ENCODE peak calls at places on chromosome 22, in seven cellular contexts. One of them, this sample, is unnamed.

GRCh38 chr22:35552186-35552842 is 11.7 kb downstream of the RASD2 start:
- DNase-seq in GM12865: peak
- DNase-seq in mammary epithelial cell: no peak
- DNase-seq in H7: peak
- DNase-seq in CD8-positive, alpha-beta memory T cell: peak
- DNase-seq in naive thymus-derived CD4-positive, alpha-beta T cell: peak
- DNase-seq in CD4-positive, CD25-positive, alpha-beta regulatory T cell: peak
- DNase-seq in this sample: peak

GRCh38 chr22:48745842-48746788 is 1081.6 kb downstream of the BRD1 start:
- DNase-seq in GM12865: no peak
- DNase-seq in CD4-positive, CD25-positive, alpha-beta regulatory T cell: no peak
- DNase-seq in H7: no peak
- DNase-seq in CD8-positive, alpha-beta memory T cell: no peak
- DNase-seq in mammary epithelial cell: no peak
- DNase-seq in naive thymus-derived CD4-positive, alpha-beta T cell: no peak
- DNase-seq in this sample: no peak

GRCh38 chr22:19984201-19984753 is 32.3 kb downstream of the ARVCF start:
- DNase-seq in H7: no peak
- DNase-seq in GM12865: peak
- DNase-seq in mammary epithelial cell: peak
- DNase-seq in CD4-positive, CD25-positive, alpha-beta regulatory T cell: no peak
- DNase-seq in CD8-positive, alpha-beta memory T cell: no peak
- DNase-seq in naive thymus-derived CD4-positive, alpha-beta T cell: no peak
- DNase-seq in this sample: no peak

GRCh38 chr22:49828599-49828965 is 909 bp upstream of the BRD1 start:
- DNase-seq in CD4-positive, CD25-positive, alpha-beta regulatory T cell: no peak
- DNase-seq in CD8-positive, alpha-beta memory T cell: no peak
- DNase-seq in mammary epithelial cell: no peak
- DNase-seq in H7: peak
- DNase-seq in naive thymus-derived CD4-positive, alpha-beta T cell: no peak
- DNase-seq in GM12865: no peak
- DNase-seq in this sample: no peak

GRCh38 chr22:42360348-42360747 is 71.9 kb downstream of the NFAM1 start:
- DNase-seq in mammary epithelial cell: no peak
- DNase-seq in CD4-positive, CD25-positive, alpha-beta regulatory T cell: no peak
- DNase-seq in naive thymus-derived CD4-positive, alpha-beta T cell: no peak
- DNase-seq in CD8-positive, alpha-beta memory T cell: no peak
- DNase-seq in GM12865: no peak
- DNase-seq in H7: no peak
- DNase-seq in this sample: no peak

GRCh38 chr22:20546541-20546950 is 39.1 kb downstream of the MED15 start:
- DNase-seq in GM12865: no peak
- DNase-seq in naive thymus-derived CD4-positive, alpha-beta T cell: no peak
- DNase-seq in CD4-positive, CD25-positive, alpha-beta regulatory T cell: no peak
- DNase-seq in H7: peak
- DNase-seq in CD8-positive, alpha-beta memory T cell: no peak
- DNase-seq in mammary epithelial cell: no peak
- DNase-seq in this sample: no peak

GRCh38 chr22:25410849-25411248 is 153.6 kb upstream of the GRK3 start:
- DNase-seq in naive thymus-derived CD4-positive, alpha-beta T cell: no peak
- DNase-seq in mammary epithelial cell: no peak
- DNase-seq in GM12865: no peak
- DNase-seq in CD4-positive, CD25-positive, alpha-beta regulatory T cell: no peak
- DNase-seq in H7: no peak
- DNase-seq in CD8-positive, alpha-beta memory T cell: no peak
- DNase-seq in this sample: no peak

GRCh38 chr22:36386900-36387663 is 685 bp downstream of the MYH9 start:
- DNase-seq in naive thymus-derived CD4-positive, alpha-beta T cell: no peak
- DNase-seq in CD8-positive, alpha-beta memory T cell: peak
- DNase-seq in mammary epithelial cell: no peak
- DNase-seq in H7: peak
- DNase-seq in CD4-positive, CD25-positive, alpha-beta regulatory T cell: peak
- DNase-seq in GM12865: peak
- DNase-seq in this sample: no peak

GRCh38 chr22:40635940-40636379 is 559 bp downstream of the MRTFA start:
- DNase-seq in H7: no peak
- DNase-seq in GM12865: peak
- DNase-seq in CD4-positive, CD25-positive, alpha-beta regulatory T cell: no peak
- DNase-seq in naive thymus-derived CD4-positive, alpha-beta T cell: peak
- DNase-seq in CD8-positive, alpha-beta memory T cell: no peak
- DNase-seq in mammary epithelial cell: no peak
- DNase-seq in this sample: no peak

GRCh38 chr22:35432226-35432905 is 32.4 kb downstream of the MCM5 start:
- DNase-seq in H7: no peak
- DNase-seq in CD8-positive, alpha-beta memory T cell: no peak
- DNase-seq in CD4-positive, CD25-positive, alpha-beta regulatory T cell: no peak
- DNase-seq in mammary epithelial cell: no peak
- DNase-seq in GM12865: no peak
- DNase-seq in naive thymus-derived CD4-positive, alpha-beta T cell: no peak
- DNase-seq in this sample: no peak

GRCh38 chr22:35971418-35972119 is 57.1 kb downstream of the RBFOX2 start:
- DNase-seq in naive thymus-derived CD4-positive, alpha-beta T cell: no peak
- DNase-seq in H7: no peak
- DNase-seq in GM12865: no peak
- DNase-seq in CD4-positive, CD25-positive, alpha-beta regulatory T cell: no peak
- DNase-seq in mammary epithelial cell: no peak
- DNase-seq in CD8-positive, alpha-beta memory T cell: no peak
- DNase-seq in this sample: no peak

GRCh38 chr22:37675930-37676571 is 615 bp downstream of the LGALS1 start:
- DNase-seq in naive thymus-derived CD4-positive, alpha-beta T cell: no peak
- DNase-seq in mammary epithelial cell: no peak
- DNase-seq in CD8-positive, alpha-beta memory T cell: no peak
- DNase-seq in H7: peak
- DNase-seq in CD4-positive, CD25-positive, alpha-beta regulatory T cell: no peak
- DNase-seq in GM12865: peak
- DNase-seq in this sample: no peak

GRCh38 chr22:40407021-40407761 is 36.8 kb downstream of the SGSM3 start:
- DNase-seq in CD4-positive, CD25-positive, alpha-beta regulatory T cell: no peak
- DNase-seq in H7: peak
- DNase-seq in CD8-positive, alpha-beta memory T cell: no peak
- DNase-seq in mammary epithelial cell: no peak
- DNase-seq in GM12865: no peak
- DNase-seq in naive thymus-derived CD4-positive, alpha-beta T cell: no peak
- DNase-seq in this sample: no peak

GRCh38 chr22:38751066-38751421 is 4.8 kb downstream of the SUN2 start:
- DNase-seq in mammary epithelial cell: no peak
- DNase-seq in CD8-positive, alpha-beta memory T cell: no peak
- DNase-seq in CD4-positive, CD25-positive, alpha-beta regulatory T cell: no peak
- DNase-seq in H7: no peak
- DNase-seq in GM12865: no peak
- DNase-seq in naive thymus-derived CD4-positive, alpha-beta T cell: no peak
- DNase-seq in this sample: no peak

GRCh38 chr22:38750104-38750503 is 5.7 kb downstream of the SUN2 start:
- DNase-seq in CD4-positive, CD25-positive, alpha-beta regulatory T cell: no peak
- DNase-seq in naive thymus-derived CD4-positive, alpha-beta T cell: no peak
- DNase-seq in mammary epithelial cell: no peak
- DNase-seq in H7: no peak
- DNase-seq in CD8-positive, alpha-beta memory T cell: no peak
- DNase-seq in GM12865: no peak
- DNase-seq in this sample: no peak

GRCh38 chr22:38750638-38751037 is 5.2 kb downstream of the SUN2 start:
- DNase-seq in GM12865: no peak
- DNase-seq in CD8-positive, alpha-beta memory T cell: no peak
- DNase-seq in CD4-positive, CD25-positive, alpha-beta regulatory T cell: no peak
- DNase-seq in naive thymus-derived CD4-positive, alpha-beta T cell: no peak
- DNase-seq in H7: no peak
- DNase-seq in mammary epithelial cell: no peak
- DNase-seq in this sample: no peak

GRCh38 chr22:38753894-38754246 is 1.9 kb downstream of the SUN2 start:
- DNase-seq in GM12865: no peak
- DNase-seq in CD8-positive, alpha-beta memory T cell: no peak
- DNase-seq in CD4-positive, CD25-positive, alpha-beta regulatory T cell: no peak
- DNase-seq in H7: no peak
- DNase-seq in mammary epithelial cell: no peak
- DNase-seq in naive thymus-derived CD4-positive, alpha-beta T cell: peak
- DNase-seq in this sample: no peak

DNA sequence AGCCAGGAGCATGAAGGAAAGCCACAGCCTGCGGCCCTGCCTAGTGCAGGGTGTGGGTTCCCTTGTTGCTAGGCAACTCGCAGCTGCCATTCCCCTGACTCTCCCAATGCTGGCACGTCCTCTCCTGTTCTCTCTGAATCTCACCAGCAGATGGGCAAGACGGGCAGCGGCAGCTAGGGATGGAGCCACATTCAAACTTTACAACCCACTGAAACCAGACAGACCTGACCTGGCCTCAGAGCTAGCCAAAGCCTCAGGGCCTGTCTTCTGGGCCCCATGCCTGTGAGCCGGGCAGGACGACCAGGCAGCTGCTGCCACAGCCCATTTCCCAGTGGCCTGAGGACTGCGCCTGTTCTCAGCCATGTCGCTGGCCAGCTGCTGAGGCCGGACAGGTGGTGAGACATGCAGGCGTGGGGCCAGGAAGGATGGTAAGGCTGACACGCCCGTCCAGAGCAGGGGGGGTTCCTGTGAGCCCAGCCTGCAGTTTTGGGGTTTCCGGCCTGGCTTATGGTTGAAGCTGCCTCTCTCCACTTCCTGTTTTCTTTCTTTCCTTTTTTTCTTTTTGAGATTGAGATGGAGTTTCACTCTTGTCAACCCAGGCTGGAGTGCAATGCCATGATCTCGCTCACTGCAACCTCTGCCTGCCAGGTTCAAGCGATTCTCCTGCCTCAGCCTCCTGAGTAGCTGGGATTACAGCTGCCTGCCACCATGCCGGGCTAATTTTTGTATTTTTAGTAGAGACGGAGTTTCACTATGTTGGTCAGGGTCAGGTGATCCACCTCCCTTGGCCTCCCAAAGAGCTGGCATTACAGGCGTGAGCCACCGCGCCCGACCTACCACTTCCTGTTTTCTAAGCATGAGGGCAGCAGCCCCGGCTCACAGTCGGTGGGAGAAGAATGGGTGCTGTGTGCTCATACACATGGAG is 4.1 kb downstream of the SUN2 start:
- DNase-seq in naive thymus-derived CD4-positive, alpha-beta T cell: peak
- DNase-seq in CD8-positive, alpha-beta memory T cell: peak
- DNase-seq in GM12865: peak
- DNase-seq in H7: no peak
- DNase-seq in mammary epithelial cell: peak
- DNase-seq in CD4-positive, CD25-positive, alpha-beta regulatory T cell: peak
- DNase-seq in this sample: peak
- H3K4me3 ChIP-seq in naive thymus-derived CD4-positive, alpha-beta T cell: peak
- H3K4me3 ChIP-seq in CD8-positive, alpha-beta memory T cell: peak
- H3K4me3 ChIP-seq in GM12865: peak
- H3K4me3 ChIP-seq in H7: no peak
- H3K4me3 ChIP-seq in mammary epithelial cell: no peak
- H3K4me3 ChIP-seq in CD4-positive, CD25-positive, alpha-beta regulatory T cell: peak
- H3K4me3 ChIP-seq in this sample: peak

GRCh38 chr22:33917744-33918406 is 2.4 kb downstream of the LARGE1 start:
- DNase-seq in H7: peak
- DNase-seq in CD4-positive, CD25-positive, alpha-beta regulatory T cell: no peak
- DNase-seq in naive thymus-derived CD4-positive, alpha-beta T cell: no peak
- DNase-seq in GM12865: peak
- DNase-seq in mammary epithelial cell: no peak
- DNase-seq in CD8-positive, alpha-beta memory T cell: no peak
- DNase-seq in this sample: no peak
- H3K4me3 ChIP-seq in H7: no peak
- H3K4me3 ChIP-seq in CD4-positive, CD25-positive, alpha-beta regulatory T cell: no peak
- H3K4me3 ChIP-seq in naive thymus-derived CD4-positive, alpha-beta T cell: no peak
- H3K4me3 ChIP-seq in GM12865: peak
- H3K4me3 ChIP-seq in mammary epithelial cell: no peak
- H3K4me3 ChIP-seq in CD8-positive, alpha-beta memory T cell: no peak
- H3K4me3 ChIP-seq in this sample: no peak

DNA sequence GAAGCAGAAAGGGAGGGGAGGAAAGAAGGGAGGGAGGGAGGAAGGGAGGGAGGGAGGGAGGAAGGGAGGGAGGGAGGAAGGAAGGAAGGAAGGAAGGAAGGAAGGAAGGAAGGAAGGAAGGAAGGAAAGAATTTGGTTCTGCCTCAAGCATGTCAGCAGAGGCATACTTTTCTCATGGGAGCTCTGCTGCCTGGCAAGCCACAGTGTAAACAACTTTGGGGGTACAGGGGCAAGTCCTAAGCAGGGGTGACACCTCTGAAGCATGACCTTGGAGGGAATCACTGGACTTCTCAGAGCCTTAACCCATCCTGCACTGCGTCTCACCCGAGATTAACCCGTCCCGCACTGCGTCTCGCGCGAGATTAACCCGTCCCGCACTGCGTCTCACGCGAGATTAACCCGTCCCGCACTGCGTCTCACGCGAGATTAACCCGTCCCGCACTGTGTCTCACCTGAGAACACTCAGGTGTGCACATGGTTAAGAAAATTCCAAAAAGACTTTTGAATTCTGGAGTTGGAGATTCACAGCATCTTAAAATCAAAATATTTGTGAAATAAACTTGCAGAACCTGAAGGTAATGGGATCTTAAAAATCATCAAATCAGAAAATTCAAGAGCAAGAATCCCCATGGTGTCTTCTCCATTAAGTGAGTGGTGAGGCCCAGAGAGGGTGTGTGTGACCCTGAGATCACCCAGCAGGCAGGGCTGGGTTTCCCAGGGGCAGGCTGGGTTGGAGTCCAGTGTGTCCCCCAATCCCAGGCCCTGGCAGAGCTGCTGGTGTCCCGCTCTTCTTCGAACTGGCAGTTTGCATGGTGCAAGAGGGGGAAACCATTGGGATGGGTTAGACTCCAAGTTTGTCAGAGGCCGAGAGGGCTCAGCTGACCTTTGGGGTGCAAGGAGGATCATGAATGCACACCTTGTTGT is 190.4 kb downstream of the MN1 start:
- DNase-seq in CD4-positive, CD25-positive, alpha-beta regulatory T cell: no peak
- DNase-seq in mammary epithelial cell: no peak
- DNase-seq in GM12865: no peak
- DNase-seq in CD8-positive, alpha-beta memory T cell: no peak
- DNase-seq in H7: no peak
- DNase-seq in naive thymus-derived CD4-positive, alpha-beta T cell: no peak
- DNase-seq in this sample: no peak
- H3K4me3 ChIP-seq in CD4-positive, CD25-positive, alpha-beta regulatory T cell: no peak
- H3K4me3 ChIP-seq in mammary epithelial cell: no peak
- H3K4me3 ChIP-seq in GM12865: no peak
- H3K4me3 ChIP-seq in CD8-positive, alpha-beta memory T cell: no peak
- H3K4me3 ChIP-seq in H7: no peak
- H3K4me3 ChIP-seq in naive thymus-derived CD4-positive, alpha-beta T cell: no peak
- H3K4me3 ChIP-seq in this sample: no peak

DNA sequence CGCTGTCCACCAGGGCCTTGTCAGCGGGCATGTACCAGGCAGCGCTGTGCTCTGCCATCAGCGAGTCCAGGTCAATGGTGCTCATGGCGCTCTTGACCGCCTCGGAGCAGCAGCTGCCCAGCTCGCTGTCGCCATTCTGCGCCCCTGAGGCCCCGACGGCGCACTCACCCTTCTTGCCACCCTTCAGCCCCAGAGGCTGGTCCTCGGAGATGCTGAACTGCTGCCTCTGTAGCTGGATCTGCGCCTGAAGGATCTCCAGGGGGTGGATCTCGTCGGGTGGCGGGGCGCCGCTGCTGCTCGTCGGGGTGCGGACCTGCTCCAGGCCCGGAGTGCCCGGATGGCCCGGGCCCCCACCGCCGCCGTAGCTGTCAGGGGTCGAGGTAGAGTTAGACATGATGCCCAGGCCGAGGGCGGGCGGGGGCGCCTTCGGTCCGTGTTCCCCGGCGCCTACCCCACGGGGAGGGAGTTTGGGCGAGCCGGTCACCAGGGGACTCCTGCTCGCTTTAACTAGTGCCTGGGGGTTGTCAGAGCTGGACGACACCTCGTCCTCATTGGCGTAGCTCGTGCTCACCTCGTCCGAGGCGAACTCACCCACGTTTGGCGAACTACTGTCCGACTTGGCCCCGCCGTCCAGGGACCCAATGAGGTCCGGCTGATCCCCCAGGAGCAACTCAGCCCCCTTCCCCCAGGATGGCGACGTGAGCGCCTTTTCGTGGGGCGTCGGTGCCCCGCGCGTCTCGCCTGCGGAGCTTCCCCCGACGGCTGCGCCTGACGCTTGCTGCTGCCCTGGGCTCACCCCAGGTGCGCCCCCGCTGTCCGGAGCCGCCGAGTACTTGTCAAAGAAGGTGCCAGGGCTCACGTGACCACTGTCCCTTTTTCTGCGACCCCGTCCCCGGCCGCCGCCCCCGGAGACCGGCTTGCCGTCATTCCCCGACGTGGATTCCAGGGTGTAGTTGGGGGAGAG is 4.4 kb downstream of the MN1 start:
- DNase-seq in mammary epithelial cell: no peak
- DNase-seq in CD8-positive, alpha-beta memory T cell: no peak
- DNase-seq in CD4-positive, CD25-positive, alpha-beta regulatory T cell: no peak
- DNase-seq in H7: peak
- DNase-seq in naive thymus-derived CD4-positive, alpha-beta T cell: no peak
- DNase-seq in GM12865: no peak
- DNase-seq in this sample: no peak
- H3K4me3 ChIP-seq in mammary epithelial cell: no peak
- H3K4me3 ChIP-seq in CD8-positive, alpha-beta memory T cell: no peak
- H3K4me3 ChIP-seq in CD4-positive, CD25-positive, alpha-beta regulatory T cell: no peak
- H3K4me3 ChIP-seq in H7: no peak
- H3K4me3 ChIP-seq in naive thymus-derived CD4-positive, alpha-beta T cell: no peak
- H3K4me3 ChIP-seq in GM12865: no peak
- H3K4me3 ChIP-seq in this sample: no peak

This sample was measured in Jurkat, Clone E6-1.